ENCODE peak calls at places on chromosome 18, in five cellular contexts. G is upper lobe of right lung, V is psoas muscle, I is uterus, A is HepG2. F is an unnamed sample. For H3K4me1, the result is how much of the 10 kb centered on the place peaks cover.

GRCh38 chr18:47420130-47420529 is 168.7 kb upstream of the SKOR2 start:
- DNase-seq in I (no peak), A (no peak), G (no peak), V (no peak), F (no peak)

GRCh38 chr18:62863629-62864028 is 148.3 kb downstream of the PHLPP1 start:
- DNase-seq in I (no peak), V (no peak), G (no peak), A (no peak), F (no peak)

GRCh38 chr18:475202-475624 is 25.3 kb downstream of the COLEC12 start:
- DNase-seq in A (peak), V (no peak), G (no peak), I (no peak), F (no peak)

GRCh38 chr18:74918276-74918675 is 290.7 kb downstream of the PTGR3 start:
- DNase-seq in A (no peak), V (no peak), I (no peak), G (no peak), F (no peak)

GRCh38 chr18:13703899-13704298 is 22.5 kb downstream of the FAM210A start:
- DNase-seq in V (no peak), A (peak), G (no peak), I (no peak), F (no peak)

GRCh38 chr18:8536226-8536625 is 73.0 kb upstream of the RAB12 start:
- DNase-seq in I (no peak), V (no peak), A (no peak), G (no peak), F (no peak)

GRCh38 chr18:68972176-68972575 is 174.3 kb downstream of the CCDC102B start:
- DNase-seq in A (no peak), V (no peak), I (no peak), G (no peak), F (no peak)

GRCh38 chr18:23384778-23385736 is 68.0 kb upstream of the RIOK3 start:
- DNase-seq in G (no peak), I (no peak), V (no peak), A (peak), F (no peak)

GRCh38 chr18:37612519-37612918 is 46.9 kb upstream of the CELF4 start:
- DNase-seq in I (no peak), V (no peak), A (no peak), G (no peak), F (no peak)

GRCh38 chr18:48711651-48712486 is 173.0 kb downstream of the CTIF start:
- DNase-seq in A (peak), I (peak), V (peak), G (no peak), F (no peak)

GRCh38 chr18:11992096-11992785 is 10.9 kb downstream of the IMPA2 start:
- DNase-seq in I (no peak), A (no peak), G (no peak), V (peak), F (no peak)

GRCh38 chr18:11990541-11990940 is 9.2 kb downstream of the IMPA2 start:
- DNase-seq in A (no peak), V (peak), G (no peak), I (no peak), F (no peak)

GRCh38 chr18:11989174-11989573 is 7.9 kb downstream of the IMPA2 start:
- DNase-seq in V (peak), G (no peak), A (no peak), I (no peak), F (no peak)

GRCh38 chr18:11989966-11990380 is 8.7 kb downstream of the IMPA2 start:
- DNase-seq in A (no peak), I (no peak), V (peak), G (no peak), F (no peak)

GRCh38 chr18:11991021-11991770 is 9.9 kb downstream of the IMPA2 start:
- DNase-seq in A (no peak), G (no peak), I (no peak), V (peak), F (no peak)
- H3K27ac ChIP-seq in A (no peak), G (no peak), I (no peak), V (peak), F (no peak)

DNA sequence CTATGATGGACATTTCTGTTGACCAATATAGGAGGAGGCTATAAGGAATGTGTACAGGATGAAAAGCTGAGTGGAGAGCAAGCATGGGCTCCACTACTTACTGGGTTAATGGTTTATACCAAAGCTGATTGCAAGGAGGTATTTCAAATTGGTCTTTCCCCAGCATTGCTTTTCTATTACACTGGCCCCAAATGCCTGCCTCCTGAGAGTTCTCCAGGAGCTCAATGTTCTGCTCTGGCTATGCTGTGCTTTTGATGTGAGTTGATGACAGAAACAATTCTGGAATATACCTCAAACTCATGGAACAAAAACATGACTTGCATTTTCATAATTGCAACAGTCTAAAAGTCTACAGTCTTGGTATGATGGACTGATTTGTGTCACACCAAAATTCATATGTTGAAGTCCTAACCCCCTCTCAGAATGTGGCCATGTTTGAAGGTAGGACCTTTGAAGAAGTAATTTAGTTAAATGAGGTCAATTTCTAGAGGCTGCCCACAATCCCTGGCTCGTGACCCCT is 258.0 kb downstream of the CDH20 start:
- DNase-seq in I (no peak), A (no peak), G (no peak), V (no peak), F (no peak)
- H3K4me1 ChIP-seq in I (under half), A (under half), G (under half), V (under half), F (under half)

DNA sequence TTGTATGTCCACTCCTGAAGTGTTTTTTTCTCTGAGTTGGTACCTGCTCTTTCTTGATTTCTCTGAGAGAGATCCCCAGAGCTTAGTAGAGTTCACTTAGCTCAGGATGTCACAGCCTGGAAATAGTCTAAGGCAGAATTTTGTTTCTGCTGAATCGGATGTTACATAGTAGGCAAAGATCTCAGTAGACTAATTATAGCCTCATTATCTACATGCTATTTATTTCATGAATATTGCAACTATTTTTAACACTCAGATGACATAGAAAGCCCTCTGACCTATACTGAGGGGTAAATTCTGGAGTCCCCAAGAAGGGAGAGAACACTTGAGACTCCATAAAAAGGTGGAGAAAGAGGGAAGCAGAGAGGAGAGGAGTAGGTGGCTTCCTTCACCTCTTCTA is 160.2 kb downstream of the FHOD3 start:
- DNase-seq in G (no peak), V (no peak), A (no peak), I (no peak), F (no peak)
- H3K27ac ChIP-seq in G (no peak), V (peak), A (no peak), I (no peak), F (no peak)

DNA sequence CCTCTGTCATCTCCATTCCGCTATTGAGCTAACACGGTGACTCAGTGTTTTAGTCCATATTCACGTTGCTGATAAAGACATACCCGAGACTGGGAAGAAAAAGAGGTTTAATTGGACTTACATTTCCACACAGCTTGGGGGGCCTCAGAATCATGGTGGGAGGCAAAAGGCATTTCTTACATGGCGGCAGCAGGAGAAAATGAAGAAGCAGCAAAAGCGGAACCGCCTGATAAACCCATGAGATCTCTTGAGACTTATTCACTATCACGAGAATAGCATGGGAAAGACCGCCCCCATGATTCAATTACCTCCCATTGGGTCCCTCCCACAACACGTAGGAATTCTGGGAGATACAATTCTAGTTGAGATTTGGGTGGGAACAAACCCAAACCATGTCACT is 22.6 kb upstream of the CXXC1 start:
- DNase-seq in I (no peak), G (no peak), V (no peak), A (no peak), F (no peak)
- H3K4me1 ChIP-seq in I (under half), G (under half), V (under half), A (half or more), F (under half)

GRCh38 chr18:35715139-35715538 is 133.6 kb downstream of the GALNT1 start:
- DNase-seq in I (no peak), V (no peak), G (no peak), A (no peak), F (no peak)
- H3K27ac ChIP-seq in I (no peak), V (no peak), G (no peak), A (peak), F (no peak)

DNA sequence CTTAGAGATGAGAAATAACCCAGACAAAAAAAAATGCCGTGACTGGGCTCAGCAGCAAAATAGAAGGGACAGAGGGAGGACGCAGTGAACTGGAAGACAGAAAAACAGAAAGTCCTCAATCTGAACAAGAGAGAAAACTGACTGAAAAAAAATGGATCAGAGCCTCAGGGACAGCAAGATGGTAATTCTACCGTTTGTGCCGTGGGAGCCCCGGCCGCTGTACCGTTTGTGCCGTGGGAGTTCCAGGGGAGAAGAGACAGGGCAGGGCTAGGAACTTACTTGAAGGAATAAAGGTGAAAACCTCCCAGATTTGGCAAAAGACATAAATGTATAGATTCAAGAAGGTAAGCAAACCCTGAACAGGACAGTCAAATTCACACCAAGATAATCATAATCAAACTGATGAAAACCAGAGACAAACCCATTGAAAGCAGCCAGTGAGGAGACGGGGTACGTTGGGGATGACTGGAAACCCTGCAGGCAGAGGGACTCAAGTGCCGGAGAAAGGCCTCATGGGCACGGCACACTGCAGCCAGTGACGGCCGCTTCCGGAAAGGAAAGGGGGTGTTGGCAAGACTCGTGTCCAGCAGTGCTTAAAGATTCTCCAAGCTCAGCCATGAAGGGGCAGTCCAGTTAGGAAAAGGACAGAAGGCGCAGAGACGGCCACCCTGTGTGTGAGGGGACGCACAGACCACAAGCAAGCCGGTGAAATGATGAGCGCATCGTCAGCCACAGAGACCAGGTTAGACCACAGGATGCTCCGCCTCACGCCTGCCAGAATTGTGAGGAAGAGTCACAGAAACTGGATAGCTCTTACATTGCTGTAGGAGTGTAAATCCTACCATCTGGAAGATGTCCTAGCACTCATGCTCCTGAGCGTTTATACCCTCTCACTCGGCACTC is 40.0 kb upstream of the NFATC1 start:
- DNase-seq in I (no peak), V (no peak), G (no peak), A (no peak), F (no peak)
- H3K4me1 ChIP-seq in I (under half), V (under half), G (under half), A (under half), F (under half)

GRCh38 chr18:29145993-29146539 is 969.1 kb upstream of the CDH2 start:
- DNase-seq in G (no peak), I (no peak), A (no peak), V (no peak), F (no peak)
- H3K27ac ChIP-seq in G (no peak), I (no peak), A (no peak), V (no peak), F (no peak)